ENCODE peak calls at places on chromosomes 1 and 21, in nine cellular contexts. K is WTC11, A is cortex of kidney, P is glomerular endothelial cell, F is PC-9, D is NCI-H510A, C is DMS153, V is EH, W is mammary epithelial cell. T is an unnamed sample.

GRCh38 chr1:145918144-145918991 is at the start of gene PEX11B:
- DNase-seq in K (peak), A (no peak), P (peak), F (peak), D (peak), C (peak), V (peak), W (peak), T (peak)

GRCh38 chr1:91791691-91792392 is 94.1 kb downstream of the TGFBR3 start:
- DNase-seq in K (no peak), A (no peak), P (no peak), F (no peak), D (no peak), C (no peak), V (peak), W (no peak), T (peak)

GRCh38 chr1:21383785-21384401 is 56.0 kb upstream of the NBPF3 start:
- DNase-seq in K (no peak), A (no peak), P (no peak), F (no peak), D (no peak), C (no peak), V (no peak), W (no peak), T (no peak)

GRCh38 chr1:85494074-85494956 is 29.4 kb upstream of the DDAH1 start:
- DNase-seq in K (no peak), A (no peak), P (no peak), F (no peak), D (peak), C (peak), V (peak), W (no peak), T (no peak)

GRCh38 chr1:218537131-218537904 is 192.2 kb downstream of the TGFB2 start:
- DNase-seq in K (no peak), A (no peak), P (no peak), F (peak), D (no peak), C (no peak), V (peak), W (peak), T (peak)

GRCh38 chr1:245277276-245277675 is 122.5 kb downstream of the KIF26B start:
- DNase-seq in K (peak), A (no peak), P (no peak), F (no peak), D (no peak), C (peak), V (no peak), W (no peak), T (no peak)

GRCh38 chr1:41622402-41622801 is 137.9 kb upstream of the EDN2 start:
- DNase-seq in K (no peak), A (no peak), P (no peak), F (no peak), D (no peak), C (no peak), V (peak), W (no peak), T (no peak)

GRCh38 chr21:28336299-28336698 is 656.4 kb downstream of the LTN1 start:
- DNase-seq in K (no peak), A (no peak), P (peak), F (no peak), D (no peak), C (no peak), V (peak), W (peak), T (peak)

GRCh38 chr1:59421232-59421920 is 124.5 kb downstream of the FGGY start:
- DNase-seq in K (no peak), A (no peak), P (no peak), F (no peak), D (no peak), C (no peak), V (no peak), W (no peak), T (no peak)

GRCh38 chr21:33403128-33403785 is at the start of gene IFNGR2:
- DNase-seq in K (peak), A (no peak), P (no peak), F (no peak), D (peak), C (no peak), V (peak), W (peak), T (no peak)

GRCh38 chr1:152018537-152018936 is 18.3 kb downstream of the S100A11 start:
- DNase-seq in K (peak), A (no peak), P (no peak), F (no peak), D (no peak), C (no peak), V (peak), W (no peak), T (no peak)

GRCh38 chr1:39104158-39105060 is 78.3 kb downstream of the NDUFS5 start:
- DNase-seq in K (peak), A (no peak), P (no peak), F (no peak), D (peak), C (no peak), V (peak), W (peak), T (no peak)

GRCh38 chr1:63064135-63064534 is 258.2 kb upstream of the FOXD3 start:
- DNase-seq in K (no peak), A (no peak), P (no peak), F (no peak), D (no peak), C (no peak), V (no peak), W (no peak), T (no peak)

GRCh38 chr1:59353453-59353852 is 56.6 kb downstream of the FGGY start:
- DNase-seq in K (no peak), A (no peak), P (no peak), F (no peak), D (no peak), C (no peak), V (no peak), W (no peak), T (no peak)

GRCh38 chr1:165352442-165353293 is 3.8 kb downstream of the LMX1A start:
- DNase-seq in K (peak), A (no peak), P (no peak), F (no peak), D (no peak), C (no peak), V (no peak), W (no peak), T (no peak)

GRCh38 chr1:151998611-151999362 is 5.1 kb upstream of the S100A10 start:
- DNase-seq in K (no peak), A (no peak), P (no peak), F (peak), D (no peak), C (no peak), V (no peak), W (peak), T (peak)

GRCh38 chr1:219188331-219188803 is 14.7 kb downstream of the LYPLAL1 start:
- DNase-seq in K (no peak), A (no peak), P (no peak), F (no peak), D (no peak), C (no peak), V (peak), W (no peak), T (no peak)

GRCh38 chr1:87149166-87150065 is 179.3 kb upstream of the LMO4 start:
- DNase-seq in K (no peak), A (no peak), P (no peak), F (peak), D (no peak), C (no peak), V (peak), W (peak), T (peak)

GRCh38 chr1:59814901-59815825 is at the start of gene HOOK1:
- DNase-seq in K (no peak), A (no peak), P (no peak), F (no peak), D (peak), C (no peak), V (no peak), W (peak), T (no peak)

GRCh38 chr21:35274923-35275322 is 225.8 kb upstream of the RUNX1 start:
- DNase-seq in K (no peak), A (no peak), P (no peak), F (no peak), D (no peak), C (no peak), V (no peak), W (no peak), T (no peak)

GRCh38 chr1:184627012-184627351 is 127.7 kb downstream of the EDEM3 start:
- DNase-seq in K (no peak), A (no peak), P (no peak), F (no peak), D (no peak), C (no peak), V (no peak), W (no peak), T (no peak)

GRCh38 chr1:215667796-215668195 is 100.7 kb downstream of the KCTD3 start:
- DNase-seq in K (no peak), A (no peak), P (no peak), F (no peak), D (no peak), C (no peak), V (no peak), W (no peak), T (no peak)

GRCh38 chr1:115377411-115377810 is 39.4 kb upstream of the NGF start:
- DNase-seq in K (no peak), A (no peak), P (no peak), F (no peak), D (no peak), C (no peak), V (peak), W (no peak), T (peak)

T was measured in bronchial epithelial cell.